ENCODE peak calls at places on chromosomes 5 and 9, in eight cellular contexts. B is gastrocnemius medialis; O is CD8-positive, alpha-beta T cell; X is GM13976; C is left ventricle myocardium inferior; V is astrocyte; F is AG09309; E is AG04450. J is an unnamed sample.

GRCh38 chr5:143494162-143494561 is 90.7 kb upstream of the NR3C1 start:
- DNase-seq in B (no peak), O (no peak), X (no peak), C (no peak), V (peak; percentile 86), F (peak; percentile 68), E (peak; percentile 72), J (no peak)

GRCh38 chr9:28234899-28235277 is 661.6 kb upstream of the C9orf72 start:
- DNase-seq in B (no peak), O (no peak), X (no peak), C (no peak), V (peak; percentile 79), F (peak; percentile 4), E (no peak), J (no peak)

GRCh38 chr5:157597277-157597676 is 21.7 kb upstream of the ADAM19 start:
- DNase-seq in B (no peak), O (no peak), X (no peak), C (no peak), V (no peak), F (no peak), E (no peak), J (no peak)

GRCh38 chr9:136578915-136579637 is 33.2 kb upstream of the NOTCH1 start:
- DNase-seq in B (no peak), O (no peak), X (no peak), C (peak; percentile 47), V (no peak), F (no peak), E (no peak), J (no peak)

GRCh38 chr5:102959055-102959454 is 160.9 kb downstream of the GIN1 start:
- DNase-seq in B (no peak), O (no peak), X (no peak), C (no peak), V (peak; percentile 95), F (peak; percentile 86), E (peak; percentile 63), J (no peak)

GRCh38 chr9:111661802-111662491 is 542 bp downstream of the GNG10 start:
- DNase-seq in B (no peak), O (peak; percentile 29), X (peak; percentile 58), C (peak; percentile 37), V (peak; percentile 17), F (no peak), E (no peak), J (peak; percentile 65)

GRCh38 chr5:39570418-39571027 is 145.7 kb upstream of the DAB2 start:
- DNase-seq in B (no peak), O (no peak), X (no peak), C (no peak), V (peak; percentile 16), F (no peak), E (no peak), J (no peak)

GRCh38 chr5:158635565-158635964 is 464.2 kb downstream of the EBF1 start:
- DNase-seq in B (no peak), O (no peak), X (no peak), C (no peak), V (no peak), F (no peak), E (no peak), J (no peak)

GRCh38 chr5:173709761-173710160 is 93.3 kb upstream of the BOD1 start:
- DNase-seq in B (no peak), O (no peak), X (no peak), C (no peak), V (no peak), F (no peak), E (no peak), J (no peak)

GRCh38 chr5:150353395-150353675 is 4.2 kb upstream of the TCOF1 start:
- DNase-seq in B (no peak), O (no peak), X (no peak), C (no peak), V (no peak), F (no peak), E (no peak), J (no peak)
- TF ChIP-seq CTCF in B (no peak), O (no peak), X (no peak), C (no peak), V (no peak), F (no peak), E (peak; percentile 34), J (no peak)

GRCh38 chr9:127703289-127703946 is 3.4 kb upstream of the CFAP157 start:
- DNase-seq in B (no peak), O (no peak), X (no peak), C (no peak), V (no peak), F (no peak), E (no peak), J (no peak)
- TF ChIP-seq CTCF in B (no peak), O (no peak), X (no peak), C (no peak), V (no peak), F (no peak), E (no peak), J (no peak)

GRCh38 chr5:42543774-42544173 is 120.5 kb downstream of the GHR start:
- DNase-seq in B (no peak), O (no peak), X (no peak), C (no peak), V (no peak), F (no peak), E (no peak), J (no peak)

GRCh38 chr5:42547894-42548293 is 124.7 kb downstream of the GHR start:
- DNase-seq in B (no peak), O (no peak), X (no peak), C (no peak), V (no peak), F (no peak), E (no peak), J (no peak)

GRCh38 chr5:42542106-42542505 is 118.9 kb downstream of the GHR start:
- DNase-seq in B (no peak), O (no peak), X (no peak), C (no peak), V (no peak), F (no peak), E (no peak), J (no peak)

GRCh38 chr5:42547146-42547545 is 123.9 kb downstream of the GHR start:
- DNase-seq in B (no peak), O (no peak), X (no peak), C (no peak), V (peak; percentile 42), F (no peak), E (no peak), J (no peak)

GRCh38 chr5:42545038-42545437 is 121.8 kb downstream of the GHR start:
- DNase-seq in B (no peak), O (no peak), X (no peak), C (no peak), V (no peak), F (no peak), E (no peak), J (no peak)
- TF ChIP-seq CTCF in B (no peak), O (no peak), X (no peak), C (no peak), V (no peak), F (no peak), E (no peak), J (no peak)

DNA sequence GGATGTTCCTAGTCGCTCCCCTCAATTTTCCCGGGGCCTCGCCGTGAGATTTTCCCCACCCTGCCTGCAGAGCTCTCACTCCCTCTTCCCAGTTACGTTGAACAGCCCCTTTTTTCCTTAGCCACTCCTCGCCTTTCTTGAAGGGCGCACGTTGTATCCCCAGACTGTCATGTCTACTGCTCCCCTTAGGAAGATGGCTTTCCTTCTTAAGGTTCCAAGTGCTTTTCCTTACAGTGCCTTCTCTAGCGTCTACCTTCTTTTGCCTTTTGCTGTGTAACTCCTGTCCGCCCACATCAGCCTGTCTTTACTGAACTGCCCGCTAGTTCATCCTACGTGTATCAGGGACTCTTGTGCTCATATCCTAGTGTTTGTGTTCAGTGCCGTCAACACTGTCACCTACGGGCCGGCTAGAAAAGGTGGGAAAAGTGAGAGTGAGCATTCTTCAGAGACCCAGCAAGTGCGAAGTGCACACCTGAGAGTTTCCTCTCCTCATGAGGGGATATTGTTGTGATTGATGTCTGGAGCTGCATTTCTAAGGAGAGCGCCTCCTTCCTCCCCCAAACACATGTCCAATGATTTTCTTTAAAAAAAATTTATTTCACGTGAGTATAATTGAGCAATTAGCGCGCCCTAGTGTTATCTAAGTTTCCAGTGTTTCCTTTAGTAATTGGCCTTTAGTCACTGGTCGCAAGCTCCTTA is 764 bp downstream of the CAMLG start:
- DNase-seq in B (no peak), O (peak; percentile 21), X (peak; percentile 48), C (no peak), V (peak; percentile 44), F (no peak), E (no peak), J (no peak)
- TF ChIP-seq CTCF in B (no peak), O (no peak), X (peak; percentile 1), C (no peak), V (no peak), F (no peak), E (no peak), J (no peak)

J was measured in sigmoid colon.